ENCODE peak calls at places on chromosomes 11 and 22, in eight cellular contexts. Q is MM.1S, R is uterus, O is prostate gland, D is body of pancreas, I is AG04450, T is IMR-90, W is tibial artery. X is an unnamed sample.

GRCh38 chr11:35289821-35290220 is 129.5 kb downstream of the SLC1A2 start:
- DNase-seq in T (peak; percentile 60), D (no peak), Q (no peak), I (no peak), R (no peak), W (no peak), O (no peak), X (no peak)

GRCh38 chr22:32802291-32802826 is 854 bp downstream of the TIMP3 start:
- DNase-seq in R (no peak), D (no peak), W (no peak), I (no peak), Q (no peak), O (no peak), T (no peak), X (no peak)

GRCh38 chr22:46090051-46090591 is 60.2 kb upstream of the PPARA start:
- DNase-seq in R (peak; percentile 76), T (no peak), D (peak; percentile 84), O (no peak), Q (no peak), I (no peak), W (peak; percentile 42), X (no peak)

GRCh38 chr11:134837166-134837886 is 425.3 kb upstream of the B3GAT1 start:
- DNase-seq in W (no peak), O (no peak), R (no peak), D (no peak), I (no peak), T (no peak), Q (no peak), X (no peak)

GRCh38 chr11:123300874-123301695 is 106.0 kb upstream of the CLMP start:
- DNase-seq in W (no peak), R (no peak), Q (no peak), I (peak; percentile 42), O (no peak), T (peak; percentile 68), D (no peak), X (peak; percentile 48)

GRCh38 chr11:84524422-84525051 is 1102.6 kb downstream of the DLG2 start:
- DNase-seq in I (no peak), O (no peak), D (no peak), Q (peak; percentile 33), R (no peak), W (no peak), T (peak; percentile 25), X (no peak)

GRCh38 chr22:35642305-35642741 is 5.9 kb upstream of the APOL6 start:
- DNase-seq in T (peak; percentile 46), Q (no peak), I (no peak), R (no peak), W (no peak), O (no peak), D (no peak), X (no peak)

GRCh38 chr11:134271978-134272377 is 4.2 kb upstream of the GLB1L3 start:
- DNase-seq in D (no peak), I (no peak), W (no peak), T (no peak), Q (no peak), O (no peak), R (no peak), X (no peak)

GRCh38 chr22:26673485-26673884 is 16.1 kb downstream of the MIAT start:
- DNase-seq in T (no peak), R (no peak), D (no peak), Q (no peak), O (no peak), W (no peak), I (no peak), X (no peak)

GRCh38 chr11:64384981-64385952 is 26.3 kb downstream of the RPS6KA4 start:
- DNase-seq in R (no peak), T (no peak), O (no peak), Q (no peak), W (peak; percentile 38), I (no peak), D (no peak), X (no peak)

GRCh38 chr11:4637662-4638047 is 378 bp downstream of the OR51D1 start:
- DNase-seq in I (no peak), Q (no peak), O (no peak), W (no peak), D (no peak), R (no peak), T (no peak), X (no peak)

GRCh38 chr11:88414385-88414861 is 76.9 kb upstream of the CTSC start:
- DNase-seq in R (peak; percentile 35), T (peak; percentile 68), D (no peak), I (no peak), Q (no peak), O (no peak), W (peak; percentile 32), X (no peak)

GRCh38 chr11:6995703-6996102 is 24.4 kb downstream of the ZNF214 start:
- DNase-seq in R (no peak), W (no peak), Q (no peak), O (no peak), I (no peak), T (no peak), D (no peak), X (no peak)

GRCh38 chr11:105244157-105244820 is 104.7 kb upstream of the CARD18 start:
- DNase-seq in O (no peak), W (peak; percentile 39), Q (peak; percentile 90), T (peak; percentile 98), I (peak; percentile 77), D (no peak), R (no peak), X (peak; percentile 88)

GRCh38 chr11:64969209-64969608 is 2.7 kb downstream of the MAJIN start:
- DNase-seq in O (no peak), W (no peak), D (no peak), Q (no peak), T (peak; percentile 81), R (no peak), I (peak; percentile 7), X (peak; percentile 65)

GRCh38 chr11:35141538-35141937 is 2.6 kb downstream of the CD44 start:
- DNase-seq in O (peak; percentile 85), D (peak; percentile 24), W (peak; percentile 78), T (no peak), Q (no peak), R (no peak), I (no peak), X (no peak)

GRCh38 chr11:74677131-74677530 is 54.1 kb downstream of the CHRDL2 start:
- DNase-seq in R (peak; percentile 22), O (no peak), D (no peak), Q (no peak), W (no peak), T (no peak), I (no peak), X (no peak)

GRCh38 chr22:48568736-48569330 is 1258.8 kb downstream of the BRD1 start:
- DNase-seq in O (no peak), T (no peak), W (no peak), R (no peak), D (no peak), I (no peak), Q (no peak), X (no peak)

GRCh38 chr11:95256204-95256819 is 25.3 kb upstream of the SESN3 start:
- DNase-seq in D (no peak), W (no peak), O (no peak), I (no peak), Q (no peak), T (peak; percentile 3), R (no peak), X (no peak)

GRCh38 chr11:71990721-71991120 is 8.0 kb upstream of the IL18BP start:
- DNase-seq in O (no peak), W (no peak), T (no peak), D (no peak), Q (no peak), I (no peak), R (no peak), X (no peak)

DNA sequence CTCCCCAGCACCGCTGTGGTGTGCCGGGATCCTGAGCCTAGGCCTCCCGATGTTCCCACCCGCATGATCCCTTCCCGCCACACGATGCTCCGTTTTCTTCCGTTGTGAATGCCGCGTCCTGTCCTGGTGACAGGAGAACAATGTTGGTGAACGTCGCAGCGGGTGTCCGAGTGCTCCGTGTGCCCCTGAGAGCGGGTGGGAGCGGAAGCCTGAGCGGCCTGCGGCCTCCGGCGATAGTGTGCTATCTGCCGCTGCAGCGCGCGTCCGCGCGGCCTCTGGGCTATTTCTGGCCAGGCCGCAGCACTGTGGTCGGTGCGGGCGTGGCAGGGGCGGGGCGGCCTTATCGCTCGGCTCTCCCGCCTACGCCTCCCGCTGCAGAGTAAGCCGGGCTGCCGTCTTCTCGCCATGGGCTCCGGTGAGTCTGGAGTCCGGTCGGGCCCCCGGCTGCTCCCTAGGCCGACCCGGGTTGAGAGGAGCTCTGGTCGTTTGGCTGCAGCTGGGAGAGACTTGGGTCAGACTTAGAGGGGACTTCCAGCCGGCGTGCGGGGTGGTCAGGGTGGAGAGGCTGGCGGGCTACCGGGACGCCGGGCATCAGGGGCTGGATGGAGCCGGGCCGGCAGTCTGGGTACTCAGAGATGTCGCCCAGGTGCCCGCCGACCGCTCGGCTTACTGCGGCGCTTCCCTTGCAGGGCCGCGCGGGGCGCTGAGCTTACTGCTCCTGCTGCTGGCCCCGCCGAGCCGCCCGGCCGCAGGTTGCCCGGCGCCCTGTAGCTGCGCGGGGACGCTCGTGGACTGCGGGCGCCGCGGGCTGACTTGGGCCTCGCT is at the start of gene GP1BB:
- DNase-seq in D (peak; percentile 43), W (no peak), O (no peak), R (no peak), T (no peak), Q (no peak), I (no peak), X (no peak)
- TF ChIP-seq CTCF in D (no peak), W (no peak), O (peak; percentile 16), R (no peak), T (no peak), Q (no peak), I (no peak), X (no peak)

DNA sequence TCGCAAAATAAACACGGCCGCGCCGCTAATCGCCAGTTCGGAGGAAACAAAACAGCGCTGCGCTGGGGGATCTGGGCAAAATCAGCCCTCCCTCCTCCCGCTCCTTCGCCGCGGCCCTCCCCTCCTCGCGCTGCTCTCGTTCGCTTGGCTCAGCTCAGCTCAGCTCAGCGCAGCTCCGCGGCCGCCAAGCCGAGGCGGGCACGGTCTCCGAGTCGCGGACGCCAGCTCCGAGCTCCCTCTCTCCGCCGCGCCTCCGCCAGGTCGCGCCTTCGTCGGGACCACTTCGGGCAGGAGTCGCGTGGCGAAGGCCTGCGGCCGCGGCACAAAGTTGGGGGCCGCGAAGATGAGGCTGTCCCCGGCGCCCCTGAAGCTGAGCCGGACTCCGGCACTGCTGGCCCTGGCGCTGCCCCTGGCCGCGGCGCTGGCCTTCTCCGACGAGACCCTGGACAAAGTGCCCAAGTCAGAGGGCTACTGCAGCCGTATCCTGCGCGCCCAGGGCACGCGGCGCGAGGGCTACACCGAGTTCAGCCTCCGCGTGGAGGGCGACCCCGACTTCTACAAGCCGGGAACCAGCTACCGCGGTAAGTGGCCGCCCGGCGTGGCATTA is at the start of gene SPON1:
- DNase-seq in T (peak; percentile 15), I (no peak), Q (no peak), D (peak; percentile 34), R (peak; percentile 42), W (no peak), O (no peak), X (no peak)
- H3K27me3 ChIP-seq in T (peaks cover 83% of the 10 kb centered on the region), I (peaks cover 80% of the 10 kb centered on the region), Q (peaks cover 5% of the 10 kb centered on the region), D (peaks cover 9% of the 10 kb centered on the region), R (no peaks in the 10 kb centered on the region), W (peaks cover 59% of the 10 kb centered on the region), O (peaks cover 14% of the 10 kb centered on the region), X (peaks cover 79% of the 10 kb centered on the region)

GRCh38 chr22:29346659-29347058 is 31.2 kb upstream of the RASL10A start:
- DNase-seq in O (peak; percentile 86), Q (no peak), D (no peak), W (no peak), I (no peak), R (no peak), T (no peak), X (no peak)
- TF ChIP-seq CTCF in O (no peak), Q (no peak), D (no peak), W (no peak), I (no peak), R (no peak), T (no peak), X (no peak)

GRCh38 chr11:44298862-44299261 is 11.1 kb downstream of the ALX4 start:
- DNase-seq in I (no peak), D (no peak), R (no peak), Q (no peak), O (no peak), W (no peak), T (no peak), X (no peak)
- H3K27me3 ChIP-seq in I (peaks cover 43% of the 10 kb centered on the region), D (peaks cover 14% of the 10 kb centered on the region), R (peaks cover 10% of the 10 kb centered on the region), Q (peaks cover 37% of the 10 kb centered on the region), O (peaks cover 8% of the 10 kb centered on the region), W (peaks cover 47% of the 10 kb centered on the region), T (peaks cover 67% of the 10 kb centered on the region), X (no peaks in the 10 kb centered on the region)